ENCODE peak calls at places on chromosome 13, in five cellular contexts. W, O, B, D and L are unnamed samples.

GRCh38 chr13:40102854-40103253 is 447.4 kb downstream of the COG6 start:
- DNase-seq in W (no peak), D (no peak), B (no peak), O (peak; percentile 15), L (no peak)

GRCh38 chr13:68692049-68692448 is 1415.6 kb upstream of the ATXN8OS start:
- DNase-seq in W (no peak), B (no peak), O (no peak), D (no peak), L (no peak)

GRCh38 chr13:72403396-72404010 is 323.9 kb downstream of the MZT1 start:
- DNase-seq in O (no peak), D (no peak), W (no peak), B (no peak), L (no peak)

GRCh38 chr13:95023405-95023804 is 277.8 kb downstream of the ABCC4 start:
- DNase-seq in B (no peak), W (no peak), D (no peak), O (no peak), L (no peak)

GRCh38 chr13:73939071-73939380 is 195.2 kb downstream of the KLF12 start:
- DNase-seq in D (no peak), B (no peak), W (no peak), O (no peak), L (no peak)

GRCh38 chr13:31946091-31946770 is 85.3 kb upstream of the FRY start:
- DNase-seq in D (no peak), O (no peak), B (no peak), W (no peak), L (no peak)

GRCh38 chr13:72652681-72653080 is 74.7 kb downstream of the MZT1 start:
- DNase-seq in B (no peak), W (no peak), D (no peak), O (no peak), L (no peak)

GRCh38 chr13:73991384-73991783 is 142.8 kb downstream of the KLF12 start:
- DNase-seq in B (no peak), W (no peak), O (no peak), D (no peak), L (no peak)

GRCh38 chr13:110266983-110267382 is 40.0 kb downstream of the COL4A1 start:
- DNase-seq in B (peak; percentile 60), O (no peak), W (no peak), D (no peak), L (no peak)

GRCh38 chr13:110524484-110525254 is 36.9 kb downstream of the RAB20 start:
- DNase-seq in O (no peak), B (no peak), D (no peak), W (peak; percentile 78), L (peak; percentile 82)

GRCh38 chr13:103238441-103238840 is 172.2 kb upstream of the SLC10A2 start:
- DNase-seq in B (no peak), D (no peak), W (no peak), O (no peak), L (no peak)

GRCh38 chr13:76894401-76895110 is 8.4 kb upstream of the KCTD12 start:
- DNase-seq in B (no peak), O (no peak), W (no peak), D (no peak), L (no peak)

GRCh38 chr13:59641758-59642157 is 522.0 kb downstream of the DIAPH3 start:
- DNase-seq in O (no peak), B (no peak), D (peak; percentile 2), W (no peak), L (no peak)

GRCh38 chr13:72004975-72005374 is 138.0 kb upstream of the DACH1 start:
- DNase-seq in B (peak; percentile 14), O (no peak), W (no peak), D (peak; percentile 89), L (no peak)

DNA sequence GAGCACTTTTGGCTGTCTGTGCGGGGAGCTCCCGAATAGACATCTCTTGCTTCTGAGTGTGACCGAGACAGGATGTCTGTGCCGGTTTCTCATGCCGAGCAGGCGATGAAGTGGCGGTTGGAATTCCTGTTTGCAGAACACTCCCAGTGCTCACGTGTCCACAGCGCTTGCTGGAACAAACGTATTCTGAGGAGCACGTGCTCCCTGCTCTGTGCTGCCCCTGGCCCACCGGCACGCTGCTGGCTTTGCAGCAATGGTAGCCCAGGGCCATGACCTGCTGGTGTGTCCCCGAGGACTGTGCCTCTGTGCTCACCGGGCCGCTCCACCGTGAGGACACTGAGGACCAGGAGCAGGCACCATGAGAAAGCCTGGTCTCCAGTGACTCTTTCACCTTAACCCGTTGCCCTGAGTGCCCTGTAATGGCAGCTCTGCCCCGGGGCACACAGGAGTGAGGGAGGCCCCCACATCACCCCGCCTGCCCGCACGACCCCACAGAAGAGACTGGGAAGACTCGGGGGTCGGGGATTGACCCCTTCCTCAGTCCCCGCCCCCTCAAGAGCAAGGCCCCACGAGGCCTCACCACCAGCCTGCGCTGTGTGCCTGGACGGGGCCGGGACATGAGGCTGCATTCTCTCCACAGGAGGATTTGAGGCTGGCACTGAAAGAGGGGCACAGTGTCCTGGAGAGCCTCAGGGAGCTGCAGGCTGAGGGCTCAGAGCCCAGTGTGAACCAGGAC is 40.0 kb upstream of the F7 start:
- DNase-seq in D (no peak), W (peak; percentile 11), B (no peak), O (no peak), L (no peak)
- H3K27ac ChIP-seq in D (no peak overlapping the region), W (no peak overlapping the region), B (no peak overlapping the region), O (no peak overlapping the region), L (no peak overlapping the region)

GRCh38 chr13:49869514-49869913 is 66.6 kb downstream of the SPRYD7 start:
- DNase-seq in O (no peak), B (peak; percentile 73), D (peak; percentile 33), W (no peak), L (no peak)
- TF ChIP-seq CTCF in O (no peak), B (peak; percentile 72), D (peak; percentile 27), W (no peak), L (peak; percentile 29)

DNA sequence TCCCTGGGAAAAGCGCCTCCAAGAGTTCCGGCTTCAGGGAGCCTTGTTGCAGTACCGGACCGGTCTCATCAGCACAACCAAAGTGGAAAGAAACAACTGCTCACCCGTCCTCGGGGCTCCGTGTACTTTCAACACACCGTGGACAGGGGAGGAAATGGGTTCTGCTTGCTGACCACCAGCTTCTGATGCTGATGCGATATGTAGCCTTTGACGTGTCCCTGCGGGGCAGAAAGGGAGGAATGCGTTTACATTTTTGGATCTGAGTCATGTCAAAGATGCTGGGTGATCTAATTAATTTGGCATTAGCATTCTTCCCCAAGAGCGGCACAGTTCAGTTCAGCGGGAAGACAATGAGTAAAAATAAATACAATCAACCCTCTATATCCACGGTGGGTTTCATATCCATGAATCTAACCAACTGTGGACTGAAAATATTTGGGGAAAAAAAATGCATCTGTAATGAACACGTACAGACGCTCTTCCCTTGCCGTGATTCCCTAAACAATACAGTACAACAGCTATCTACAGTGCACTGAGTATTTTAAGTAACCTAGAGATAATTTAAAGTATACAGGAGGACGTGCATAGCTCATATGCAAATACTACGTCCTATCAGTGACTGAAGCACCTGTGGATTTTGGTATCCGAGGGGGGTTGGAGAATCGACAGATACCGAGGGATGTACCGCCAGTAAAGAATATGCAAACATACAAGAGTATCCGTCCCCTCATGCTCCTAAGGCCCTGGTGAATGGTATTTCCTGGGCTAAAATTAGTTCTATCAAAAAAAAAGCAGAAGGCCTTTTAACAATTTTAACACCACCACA is 19.8 kb downstream of the PROZ start:
- DNase-seq in D (peak; percentile 92), B (no peak), O (no peak), W (no peak), L (no peak)
- H3K36me3 ChIP-seq in D (peaks cover 26% of the 10 kb centered on the region), B (peaks cover 46% of the 10 kb centered on the region), O (peaks cover 35% of the 10 kb centered on the region), W (peaks cover 92% of the 10 kb centered on the region), L (peaks cover 72% of the 10 kb centered on the region)

GRCh38 chr13:98312606-98313005 is 135.5 kb upstream of the RNF113B start:
- DNase-seq in B (no peak), O (no peak), D (no peak), W (no peak), L (no peak)

GRCh38 chr13:98313023-98313937 is 136.2 kb upstream of the RNF113B start:
- DNase-seq in W (no peak), O (no peak), B (no peak), D (no peak), L (no peak)

GRCh38 chr13:98309569-98310335 is 132.7 kb upstream of the RNF113B start:
- DNase-seq in O (no peak), W (no peak), B (no peak), D (no peak), L (no peak)

GRCh38 chr13:98310485-98311199 is 133.6 kb upstream of the RNF113B start:
- DNase-seq in O (no peak), D (no peak), B (no peak), W (no peak), L (no peak)

DNA sequence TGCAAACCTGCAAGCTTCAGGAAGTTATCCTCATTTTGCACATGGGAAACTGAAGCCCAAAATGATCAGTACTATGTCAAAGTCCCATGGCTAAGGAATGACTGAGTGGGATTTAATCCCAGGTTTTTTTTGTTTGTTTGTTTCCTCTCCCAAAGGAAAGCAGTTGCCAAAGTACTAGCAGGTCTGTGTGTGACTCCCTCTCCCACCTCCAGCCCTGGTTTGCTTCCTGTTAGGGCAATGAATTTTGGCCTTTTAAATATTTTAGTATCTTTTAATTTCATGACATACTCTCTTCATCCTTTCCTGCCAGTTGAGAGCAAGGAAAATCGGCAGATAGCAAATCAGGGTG is 134.1 kb upstream of the RNF113B start:
- DNase-seq in O (no peak), D (no peak), B (no peak), W (no peak), L (no peak)
- H3K27ac ChIP-seq in O (no peak overlapping the region), D (no peak overlapping the region), B (peak overlapping the region; percentile 52), W (no peak overlapping the region), L (peak overlapping the region; percentile 1)

GRCh38 chr13:46553886-46554855 is 1.2 kb downstream of the LRCH1 start:
- DNase-seq in O (peak; percentile 43), D (peak; percentile 93), W (peak; percentile 74), B (peak; percentile 78), L (peak; percentile 88)
- TF ChIP-seq CTCF in O (no peak), D (peak; percentile 29), W (no peak), B (no peak), L (peak; percentile 37)

DNA sequence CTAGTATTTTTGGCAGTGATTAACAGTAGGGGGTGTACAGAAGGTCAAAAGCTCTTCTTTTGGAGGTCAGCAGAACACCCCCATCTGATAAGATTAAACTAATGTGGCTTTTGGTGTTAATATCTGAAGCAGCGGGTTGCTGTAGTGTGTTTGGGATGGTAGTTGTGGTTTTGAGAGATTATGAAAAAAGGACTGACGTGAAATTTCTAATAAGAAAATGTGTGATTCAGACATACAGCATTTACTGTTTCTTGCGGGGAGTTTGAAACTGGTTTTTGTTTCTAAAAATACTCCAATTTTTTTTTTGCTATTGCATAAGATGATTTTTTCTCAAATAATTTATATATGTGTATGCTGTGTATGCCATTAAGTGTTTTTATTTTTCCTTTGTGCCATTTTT is 66.9 kb downstream of the NDFIP2 start:
- DNase-seq in B (no peak), W (no peak), O (no peak), D (no peak), L (no peak)
- H3K36me3 ChIP-seq in B (no peaks in the 10 kb centered on the region), W (no peaks in the 10 kb centered on the region), O (no peaks in the 10 kb centered on the region), D (no peaks in the 10 kb centered on the region), L (no peaks in the 10 kb centered on the region)

DNA sequence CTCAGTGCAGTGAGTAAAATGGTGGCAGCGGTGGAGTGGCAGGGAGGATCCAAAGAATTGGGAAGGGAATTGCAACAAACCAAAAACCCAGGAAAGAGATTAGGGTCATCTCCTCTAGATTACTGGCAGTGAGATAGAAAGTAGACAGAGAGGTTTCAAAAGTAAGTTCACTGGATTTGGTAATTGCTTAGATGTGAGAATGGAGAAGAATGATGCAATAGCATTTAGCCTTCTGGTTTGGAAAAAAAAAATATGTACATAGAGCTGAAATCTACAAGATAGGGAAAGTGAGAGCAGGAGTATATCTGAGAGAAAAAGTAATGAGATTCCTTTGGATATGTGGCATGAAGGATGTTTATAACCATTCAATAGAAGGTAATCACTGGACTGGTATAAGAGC is 482.6 kb upstream of the GPC6 start:
- DNase-seq in O (no peak), D (peak; percentile 22), W (no peak), B (no peak), L (no peak)
- H3K27ac ChIP-seq in O (no peak overlapping the region), D (no peak overlapping the region), W (no peak overlapping the region), B (no peak overlapping the region), L (no peak overlapping the region)

GRCh38 chr13:82758056-82758455 is 1124.2 kb downstream of the SLITRK1 start:
- DNase-seq in O (no peak), B (peak; percentile 83), D (no peak), W (no peak), L (no peak)
- TF ChIP-seq CTCF in O (no peak), B (peak; percentile 79), D (no peak), W (no peak), L (no peak)